ENCODE peak calls at places on chromosome 15, in seven cellular contexts. One of them, this sample, is unnamed.

GRCh38 chr15:74489518-74490338 is 28.8 kb upstream of the UBL7 start:
- DNase-seq in GM23338: peak
- DNase-seq in fibroblast of villous mesenchyme: peak
- DNase-seq in tibial artery: peak
- DNase-seq in omental fat pad: no peak
- DNase-seq in stimulated activated CD8-positive, alpha-beta memory T cell treated with anti-CD3 and anti-CD28 coated beads, Interleukin-4, amount 100 ng/mL, for 4 hours: peak
- DNase-seq in SIG-M5: no peak
- DNase-seq in this sample: peak

GRCh38 chr15:34514251-34514760 is 69.1 kb downstream of the GOLGA8B start:
- DNase-seq in GM23338: peak
- DNase-seq in fibroblast of villous mesenchyme: peak
- DNase-seq in tibial artery: no peak
- DNase-seq in omental fat pad: no peak
- DNase-seq in stimulated activated CD8-positive, alpha-beta memory T cell treated with anti-CD3 and anti-CD28 coated beads, Interleukin-4, amount 100 ng/mL, for 4 hours: no peak
- DNase-seq in SIG-M5: no peak
- DNase-seq in this sample: no peak

GRCh38 chr15:76335129-76335850 is 1.3 kb upstream of the ISL2 start:
- DNase-seq in GM23338: peak
- DNase-seq in fibroblast of villous mesenchyme: no peak
- DNase-seq in tibial artery: no peak
- DNase-seq in omental fat pad: no peak
- DNase-seq in stimulated activated CD8-positive, alpha-beta memory T cell treated with anti-CD3 and anti-CD28 coated beads, Interleukin-4, amount 100 ng/mL, for 4 hours: no peak
- DNase-seq in SIG-M5: no peak
- DNase-seq in this sample: peak

GRCh38 chr15:72230197-72231065 is 559 bp downstream of the PKM start:
- DNase-seq in GM23338: peak
- DNase-seq in fibroblast of villous mesenchyme: peak
- DNase-seq in tibial artery: peak
- DNase-seq in omental fat pad: peak
- DNase-seq in stimulated activated CD8-positive, alpha-beta memory T cell treated with anti-CD3 and anti-CD28 coated beads, Interleukin-4, amount 100 ng/mL, for 4 hours: peak
- DNase-seq in SIG-M5: no peak
- DNase-seq in this sample: peak

GRCh38 chr15:52699457-52699856 is 20.3 kb upstream of the ATOSA start:
- DNase-seq in GM23338: no peak
- DNase-seq in fibroblast of villous mesenchyme: peak
- DNase-seq in tibial artery: no peak
- DNase-seq in omental fat pad: no peak
- DNase-seq in stimulated activated CD8-positive, alpha-beta memory T cell treated with anti-CD3 and anti-CD28 coated beads, Interleukin-4, amount 100 ng/mL, for 4 hours: no peak
- DNase-seq in SIG-M5: no peak
- DNase-seq in this sample: no peak

GRCh38 chr15:82663186-82663600 is 16.0 kb upstream of the CPEB1 start:
- DNase-seq in GM23338: peak
- DNase-seq in fibroblast of villous mesenchyme: peak
- DNase-seq in tibial artery: no peak
- DNase-seq in omental fat pad: no peak
- DNase-seq in stimulated activated CD8-positive, alpha-beta memory T cell treated with anti-CD3 and anti-CD28 coated beads, Interleukin-4, amount 100 ng/mL, for 4 hours: no peak
- DNase-seq in SIG-M5: no peak
- DNase-seq in this sample: peak

GRCh38 chr15:74314897-74315438 is 52.5 kb downstream of the CYP11A1 start:
- DNase-seq in GM23338: no peak
- DNase-seq in fibroblast of villous mesenchyme: no peak
- DNase-seq in tibial artery: no peak
- DNase-seq in omental fat pad: no peak
- DNase-seq in stimulated activated CD8-positive, alpha-beta memory T cell treated with anti-CD3 and anti-CD28 coated beads, Interleukin-4, amount 100 ng/mL, for 4 hours: no peak
- DNase-seq in SIG-M5: no peak
- DNase-seq in this sample: no peak

GRCh38 chr15:89514596-89515406 is 18.4 kb upstream of the RHCG start:
- DNase-seq in GM23338: no peak
- DNase-seq in fibroblast of villous mesenchyme: peak
- DNase-seq in tibial artery: no peak
- DNase-seq in omental fat pad: no peak
- DNase-seq in stimulated activated CD8-positive, alpha-beta memory T cell treated with anti-CD3 and anti-CD28 coated beads, Interleukin-4, amount 100 ng/mL, for 4 hours: no peak
- DNase-seq in SIG-M5: no peak
- DNase-seq in this sample: no peak

GRCh38 chr15:84962975-84963374 is 18.7 kb upstream of the PDE8A start:
- DNase-seq in GM23338: no peak
- DNase-seq in fibroblast of villous mesenchyme: no peak
- DNase-seq in tibial artery: no peak
- DNase-seq in omental fat pad: no peak
- DNase-seq in stimulated activated CD8-positive, alpha-beta memory T cell treated with anti-CD3 and anti-CD28 coated beads, Interleukin-4, amount 100 ng/mL, for 4 hours: no peak
- DNase-seq in SIG-M5: no peak
- DNase-seq in this sample: peak

This sample was measured in ELF-1.